ENCODE peak calls at places on chromosome 21, in seven cellular contexts. One of them, this sample, is unnamed.

GRCh38 chr21:26389971-26390641 is 183.0 kb downstream of the CYYR1 start:
- DNase-seq in prostate gland: peak
- DNase-seq in SK-N-DZ: no peak
- DNase-seq in hepatocyte: no peak
- DNase-seq in fibroblast of the conjunctiva: no peak
- DNase-seq in stimulated activated CD8-positive, alpha-beta memory T cell treated with anti-CD3 and anti-CD28 coated beads, Interleukin-12 subunit alpha, Interleukin-12 subunit beta, amount 100 ng/mL, for 4 hours: no peak
- DNase-seq in activated T-cell treated with anti-CD3 and anti-CD28 coated beads for 4 hours: no peak
- DNase-seq in this sample: peak

GRCh38 chr21:31232344-31232743 is 111.7 kb downstream of the TIAM1 start:
- DNase-seq in prostate gland: no peak
- DNase-seq in SK-N-DZ: no peak
- DNase-seq in hepatocyte: no peak
- DNase-seq in fibroblast of the conjunctiva: no peak
- DNase-seq in stimulated activated CD8-positive, alpha-beta memory T cell treated with anti-CD3 and anti-CD28 coated beads, Interleukin-12 subunit alpha, Interleukin-12 subunit beta, amount 100 ng/mL, for 4 hours: no peak
- DNase-seq in activated T-cell treated with anti-CD3 and anti-CD28 coated beads for 4 hours: no peak
- DNase-seq in this sample: no peak

GRCh38 chr21:29654203-29654602 is 285.6 kb downstream of the GRIK1 start:
- DNase-seq in prostate gland: no peak
- DNase-seq in SK-N-DZ: no peak
- DNase-seq in hepatocyte: no peak
- DNase-seq in fibroblast of the conjunctiva: no peak
- DNase-seq in stimulated activated CD8-positive, alpha-beta memory T cell treated with anti-CD3 and anti-CD28 coated beads, Interleukin-12 subunit alpha, Interleukin-12 subunit beta, amount 100 ng/mL, for 4 hours: no peak
- DNase-seq in activated T-cell treated with anti-CD3 and anti-CD28 coated beads for 4 hours: no peak
- DNase-seq in this sample: no peak

GRCh38 chr21:46153259-46154154 is 1.9 kb downstream of the FTCD start:
- DNase-seq in prostate gland: peak
- DNase-seq in SK-N-DZ: no peak
- DNase-seq in hepatocyte: peak
- DNase-seq in fibroblast of the conjunctiva: no peak
- DNase-seq in stimulated activated CD8-positive, alpha-beta memory T cell treated with anti-CD3 and anti-CD28 coated beads, Interleukin-12 subunit alpha, Interleukin-12 subunit beta, amount 100 ng/mL, for 4 hours: no peak
- DNase-seq in activated T-cell treated with anti-CD3 and anti-CD28 coated beads for 4 hours: peak
- DNase-seq in this sample: no peak

GRCh38 chr21:23936224-23936623 is 1671.1 kb downstream of the MRPL39 start:
- DNase-seq in prostate gland: no peak
- DNase-seq in SK-N-DZ: peak
- DNase-seq in hepatocyte: peak
- DNase-seq in fibroblast of the conjunctiva: peak
- DNase-seq in stimulated activated CD8-positive, alpha-beta memory T cell treated with anti-CD3 and anti-CD28 coated beads, Interleukin-12 subunit alpha, Interleukin-12 subunit beta, amount 100 ng/mL, for 4 hours: no peak
- DNase-seq in activated T-cell treated with anti-CD3 and anti-CD28 coated beads for 4 hours: no peak
- DNase-seq in this sample: peak

GRCh38 chr21:44940116-44940631 is 345 bp downstream of the SLX9 start:
- DNase-seq in prostate gland: no peak
- DNase-seq in SK-N-DZ: no peak
- DNase-seq in hepatocyte: no peak
- DNase-seq in fibroblast of the conjunctiva: no peak
- DNase-seq in stimulated activated CD8-positive, alpha-beta memory T cell treated with anti-CD3 and anti-CD28 coated beads, Interleukin-12 subunit alpha, Interleukin-12 subunit beta, amount 100 ng/mL, for 4 hours: no peak
- DNase-seq in activated T-cell treated with anti-CD3 and anti-CD28 coated beads for 4 hours: no peak
- DNase-seq in this sample: no peak

GRCh38 chr21:45013271-45013841 is 61.0 kb upstream of the ADARB1 start:
- DNase-seq in prostate gland: no peak
- DNase-seq in SK-N-DZ: no peak
- DNase-seq in hepatocyte: peak
- DNase-seq in fibroblast of the conjunctiva: no peak
- DNase-seq in stimulated activated CD8-positive, alpha-beta memory T cell treated with anti-CD3 and anti-CD28 coated beads, Interleukin-12 subunit alpha, Interleukin-12 subunit beta, amount 100 ng/mL, for 4 hours: no peak
- DNase-seq in activated T-cell treated with anti-CD3 and anti-CD28 coated beads for 4 hours: no peak
- DNase-seq in this sample: no peak

GRCh38 chr21:46220275-46220810 is 8.2 kb downstream of the LSS start:
- DNase-seq in prostate gland: no peak
- DNase-seq in SK-N-DZ: no peak
- DNase-seq in hepatocyte: no peak
- DNase-seq in fibroblast of the conjunctiva: no peak
- DNase-seq in stimulated activated CD8-positive, alpha-beta memory T cell treated with anti-CD3 and anti-CD28 coated beads, Interleukin-12 subunit alpha, Interleukin-12 subunit beta, amount 100 ng/mL, for 4 hours: no peak
- DNase-seq in activated T-cell treated with anti-CD3 and anti-CD28 coated beads for 4 hours: no peak
- DNase-seq in this sample: no peak

GRCh38 chr21:29938968-29939858 is 583 bp downstream of the GRIK1 start:
- DNase-seq in prostate gland: no peak
- DNase-seq in SK-N-DZ: peak
- DNase-seq in hepatocyte: peak
- DNase-seq in fibroblast of the conjunctiva: no peak
- DNase-seq in stimulated activated CD8-positive, alpha-beta memory T cell treated with anti-CD3 and anti-CD28 coated beads, Interleukin-12 subunit alpha, Interleukin-12 subunit beta, amount 100 ng/mL, for 4 hours: no peak
- DNase-seq in activated T-cell treated with anti-CD3 and anti-CD28 coated beads for 4 hours: no peak
- DNase-seq in this sample: no peak

GRCh38 chr21:16087523-16087922 is 357.7 kb downstream of the USP25 start:
- DNase-seq in prostate gland: no peak
- DNase-seq in SK-N-DZ: no peak
- DNase-seq in hepatocyte: no peak
- DNase-seq in fibroblast of the conjunctiva: no peak
- DNase-seq in stimulated activated CD8-positive, alpha-beta memory T cell treated with anti-CD3 and anti-CD28 coated beads, Interleukin-12 subunit alpha, Interleukin-12 subunit beta, amount 100 ng/mL, for 4 hours: no peak
- DNase-seq in activated T-cell treated with anti-CD3 and anti-CD28 coated beads for 4 hours: no peak
- DNase-seq in this sample: no peak

GRCh38 chr21:27206368-27206982 is 239.6 kb upstream of the ADAMTS5 start:
- DNase-seq in prostate gland: no peak
- DNase-seq in SK-N-DZ: no peak
- DNase-seq in hepatocyte: no peak
- DNase-seq in fibroblast of the conjunctiva: no peak
- DNase-seq in stimulated activated CD8-positive, alpha-beta memory T cell treated with anti-CD3 and anti-CD28 coated beads, Interleukin-12 subunit alpha, Interleukin-12 subunit beta, amount 100 ng/mL, for 4 hours: no peak
- DNase-seq in activated T-cell treated with anti-CD3 and anti-CD28 coated beads for 4 hours: no peak
- DNase-seq in this sample: no peak

GRCh38 chr21:26777166-26777565 is 68.0 kb downstream of the ADAMTS1 start:
- DNase-seq in prostate gland: no peak
- DNase-seq in SK-N-DZ: no peak
- DNase-seq in hepatocyte: no peak
- DNase-seq in fibroblast of the conjunctiva: no peak
- DNase-seq in stimulated activated CD8-positive, alpha-beta memory T cell treated with anti-CD3 and anti-CD28 coated beads, Interleukin-12 subunit alpha, Interleukin-12 subunit beta, amount 100 ng/mL, for 4 hours: no peak
- DNase-seq in activated T-cell treated with anti-CD3 and anti-CD28 coated beads for 4 hours: no peak
- DNase-seq in this sample: no peak

GRCh38 chr21:34705032-34705431 is 36.2 kb downstream of the CLIC6 start:
- DNase-seq in prostate gland: peak
- DNase-seq in SK-N-DZ: no peak
- DNase-seq in hepatocyte: no peak
- DNase-seq in fibroblast of the conjunctiva: no peak
- DNase-seq in stimulated activated CD8-positive, alpha-beta memory T cell treated with anti-CD3 and anti-CD28 coated beads, Interleukin-12 subunit alpha, Interleukin-12 subunit beta, amount 100 ng/mL, for 4 hours: no peak
- DNase-seq in activated T-cell treated with anti-CD3 and anti-CD28 coated beads for 4 hours: no peak
- DNase-seq in this sample: no peak

GRCh38 chr21:36693144-36694040 is 5.5 kb upstream of the SIM2 start:
- DNase-seq in prostate gland: no peak
- DNase-seq in SK-N-DZ: no peak
- DNase-seq in hepatocyte: no peak
- DNase-seq in fibroblast of the conjunctiva: no peak
- DNase-seq in stimulated activated CD8-positive, alpha-beta memory T cell treated with anti-CD3 and anti-CD28 coated beads, Interleukin-12 subunit alpha, Interleukin-12 subunit beta, amount 100 ng/mL, for 4 hours: no peak
- DNase-seq in activated T-cell treated with anti-CD3 and anti-CD28 coated beads for 4 hours: no peak
- DNase-seq in this sample: no peak

GRCh38 chr21:45209046-45209445 is 78.6 kb downstream of the POFUT2 start:
- DNase-seq in prostate gland: no peak
- DNase-seq in SK-N-DZ: no peak
- DNase-seq in hepatocyte: no peak
- DNase-seq in fibroblast of the conjunctiva: peak
- DNase-seq in stimulated activated CD8-positive, alpha-beta memory T cell treated with anti-CD3 and anti-CD28 coated beads, Interleukin-12 subunit alpha, Interleukin-12 subunit beta, amount 100 ng/mL, for 4 hours: no peak
- DNase-seq in activated T-cell treated with anti-CD3 and anti-CD28 coated beads for 4 hours: no peak
- DNase-seq in this sample: peak

GRCh38 chr21:36297938-36298572 is 21.9 kb upstream of the MORC3 start:
- DNase-seq in prostate gland: peak
- DNase-seq in SK-N-DZ: no peak
- DNase-seq in hepatocyte: peak
- DNase-seq in fibroblast of the conjunctiva: no peak
- DNase-seq in stimulated activated CD8-positive, alpha-beta memory T cell treated with anti-CD3 and anti-CD28 coated beads, Interleukin-12 subunit alpha, Interleukin-12 subunit beta, amount 100 ng/mL, for 4 hours: peak
- DNase-seq in activated T-cell treated with anti-CD3 and anti-CD28 coated beads for 4 hours: peak
- DNase-seq in this sample: no peak

GRCh38 chr21:40254540-40255455 is 387.6 kb downstream of the PCP4 start:
- DNase-seq in prostate gland: peak
- DNase-seq in SK-N-DZ: peak
- DNase-seq in hepatocyte: peak
- DNase-seq in fibroblast of the conjunctiva: no peak
- DNase-seq in stimulated activated CD8-positive, alpha-beta memory T cell treated with anti-CD3 and anti-CD28 coated beads, Interleukin-12 subunit alpha, Interleukin-12 subunit beta, amount 100 ng/mL, for 4 hours: no peak
- DNase-seq in activated T-cell treated with anti-CD3 and anti-CD28 coated beads for 4 hours: no peak
- DNase-seq in this sample: peak

GRCh38 chr21:32698286-32698685 is 29.5 kb downstream of the SYNJ1 start:
- DNase-seq in prostate gland: no peak
- DNase-seq in SK-N-DZ: no peak
- DNase-seq in hepatocyte: no peak
- DNase-seq in fibroblast of the conjunctiva: no peak
- DNase-seq in stimulated activated CD8-positive, alpha-beta memory T cell treated with anti-CD3 and anti-CD28 coated beads, Interleukin-12 subunit alpha, Interleukin-12 subunit beta, amount 100 ng/mL, for 4 hours: no peak
- DNase-seq in activated T-cell treated with anti-CD3 and anti-CD28 coated beads for 4 hours: no peak
- DNase-seq in this sample: no peak

GRCh38 chr21:44427241-44428120 is 27.8 kb upstream of the LRRC3 start:
- DNase-seq in prostate gland: no peak
- DNase-seq in SK-N-DZ: no peak
- DNase-seq in hepatocyte: no peak
- DNase-seq in fibroblast of the conjunctiva: no peak
- DNase-seq in stimulated activated CD8-positive, alpha-beta memory T cell treated with anti-CD3 and anti-CD28 coated beads, Interleukin-12 subunit alpha, Interleukin-12 subunit beta, amount 100 ng/mL, for 4 hours: no peak
- DNase-seq in activated T-cell treated with anti-CD3 and anti-CD28 coated beads for 4 hours: no peak
- DNase-seq in this sample: no peak

GRCh38 chr21:39153373-39153772 is 29.9 kb downstream of the PSMG1 start:
- DNase-seq in prostate gland: no peak
- DNase-seq in SK-N-DZ: no peak
- DNase-seq in hepatocyte: no peak
- DNase-seq in fibroblast of the conjunctiva: no peak
- DNase-seq in stimulated activated CD8-positive, alpha-beta memory T cell treated with anti-CD3 and anti-CD28 coated beads, Interleukin-12 subunit alpha, Interleukin-12 subunit beta, amount 100 ng/mL, for 4 hours: no peak
- DNase-seq in activated T-cell treated with anti-CD3 and anti-CD28 coated beads for 4 hours: no peak
- DNase-seq in this sample: no peak

GRCh38 chr21:31234936-31235335 is 109.1 kb downstream of the TIAM1 start:
- DNase-seq in prostate gland: no peak
- DNase-seq in SK-N-DZ: no peak
- DNase-seq in hepatocyte: no peak
- DNase-seq in fibroblast of the conjunctiva: no peak
- DNase-seq in stimulated activated CD8-positive, alpha-beta memory T cell treated with anti-CD3 and anti-CD28 coated beads, Interleukin-12 subunit alpha, Interleukin-12 subunit beta, amount 100 ng/mL, for 4 hours: no peak
- DNase-seq in activated T-cell treated with anti-CD3 and anti-CD28 coated beads for 4 hours: no peak
- DNase-seq in this sample: no peak

GRCh38 chr21:27248791-27249190 is 281.9 kb upstream of the ADAMTS5 start:
- DNase-seq in prostate gland: no peak
- DNase-seq in SK-N-DZ: no peak
- DNase-seq in hepatocyte: no peak
- DNase-seq in fibroblast of the conjunctiva: no peak
- DNase-seq in stimulated activated CD8-positive, alpha-beta memory T cell treated with anti-CD3 and anti-CD28 coated beads, Interleukin-12 subunit alpha, Interleukin-12 subunit beta, amount 100 ng/mL, for 4 hours: no peak
- DNase-seq in activated T-cell treated with anti-CD3 and anti-CD28 coated beads for 4 hours: no peak
- DNase-seq in this sample: no peak

GRCh38 chr21:41289431-41289830 is 27.2 kb upstream of the FAM3B start:
- DNase-seq in prostate gland: no peak
- DNase-seq in SK-N-DZ: no peak
- DNase-seq in hepatocyte: peak
- DNase-seq in fibroblast of the conjunctiva: no peak
- DNase-seq in stimulated activated CD8-positive, alpha-beta memory T cell treated with anti-CD3 and anti-CD28 coated beads, Interleukin-12 subunit alpha, Interleukin-12 subunit beta, amount 100 ng/mL, for 4 hours: no peak
- DNase-seq in activated T-cell treated with anti-CD3 and anti-CD28 coated beads for 4 hours: no peak
- DNase-seq in this sample: no peak

GRCh38 chr21:25329227-25329626 is 278.1 kb downstream of the MRPL39 start:
- DNase-seq in prostate gland: no peak
- DNase-seq in SK-N-DZ: no peak
- DNase-seq in hepatocyte: no peak
- DNase-seq in fibroblast of the conjunctiva: peak
- DNase-seq in stimulated activated CD8-positive, alpha-beta memory T cell treated with anti-CD3 and anti-CD28 coated beads, Interleukin-12 subunit alpha, Interleukin-12 subunit beta, amount 100 ng/mL, for 4 hours: no peak
- DNase-seq in activated T-cell treated with anti-CD3 and anti-CD28 coated beads for 4 hours: no peak
- DNase-seq in this sample: no peak

GRCh38 chr21:45894891-45895777 is 86.4 kb upstream of the COL6A1 start:
- DNase-seq in prostate gland: no peak
- DNase-seq in SK-N-DZ: no peak
- DNase-seq in hepatocyte: no peak
- DNase-seq in fibroblast of the conjunctiva: no peak
- DNase-seq in stimulated activated CD8-positive, alpha-beta memory T cell treated with anti-CD3 and anti-CD28 coated beads, Interleukin-12 subunit alpha, Interleukin-12 subunit beta, amount 100 ng/mL, for 4 hours: no peak
- DNase-seq in activated T-cell treated with anti-CD3 and anti-CD28 coated beads for 4 hours: no peak
- DNase-seq in this sample: no peak

GRCh38 chr21:36385909-36386642 is 884 bp downstream of the CHAF1B start:
- DNase-seq in prostate gland: no peak
- DNase-seq in SK-N-DZ: no peak
- DNase-seq in hepatocyte: no peak
- DNase-seq in fibroblast of the conjunctiva: no peak
- DNase-seq in stimulated activated CD8-positive, alpha-beta memory T cell treated with anti-CD3 and anti-CD28 coated beads, Interleukin-12 subunit alpha, Interleukin-12 subunit beta, amount 100 ng/mL, for 4 hours: no peak
- DNase-seq in activated T-cell treated with anti-CD3 and anti-CD28 coated beads for 4 hours: no peak
- DNase-seq in this sample: no peak

GRCh38 chr21:40668535-40669275 is 178.3 kb downstream of the DSCAM start:
- DNase-seq in prostate gland: no peak
- DNase-seq in SK-N-DZ: no peak
- DNase-seq in hepatocyte: no peak
- DNase-seq in fibroblast of the conjunctiva: no peak
- DNase-seq in stimulated activated CD8-positive, alpha-beta memory T cell treated with anti-CD3 and anti-CD28 coated beads, Interleukin-12 subunit alpha, Interleukin-12 subunit beta, amount 100 ng/mL, for 4 hours: no peak
- DNase-seq in activated T-cell treated with anti-CD3 and anti-CD28 coated beads for 4 hours: no peak
- DNase-seq in this sample: no peak

GRCh38 chr21:31552826-31553225 is 106.7 kb upstream of the SOD1 start:
- DNase-seq in prostate gland: no peak
- DNase-seq in SK-N-DZ: no peak
- DNase-seq in hepatocyte: no peak
- DNase-seq in fibroblast of the conjunctiva: no peak
- DNase-seq in stimulated activated CD8-positive, alpha-beta memory T cell treated with anti-CD3 and anti-CD28 coated beads, Interleukin-12 subunit alpha, Interleukin-12 subunit beta, amount 100 ng/mL, for 4 hours: no peak
- DNase-seq in activated T-cell treated with anti-CD3 and anti-CD28 coated beads for 4 hours: no peak
- DNase-seq in this sample: no peak

GRCh38 chr21:29423051-29423450 is 124.3 kb downstream of the BACH1 start:
- DNase-seq in prostate gland: no peak
- DNase-seq in SK-N-DZ: no peak
- DNase-seq in hepatocyte: peak
- DNase-seq in fibroblast of the conjunctiva: no peak
- DNase-seq in stimulated activated CD8-positive, alpha-beta memory T cell treated with anti-CD3 and anti-CD28 coated beads, Interleukin-12 subunit alpha, Interleukin-12 subunit beta, amount 100 ng/mL, for 4 hours: no peak
- DNase-seq in activated T-cell treated with anti-CD3 and anti-CD28 coated beads for 4 hours: no peak
- DNase-seq in this sample: no peak

GRCh38 chr21:28247454-28248020 is 745.1 kb downstream of the LTN1 start:
- DNase-seq in prostate gland: no peak
- DNase-seq in SK-N-DZ: no peak
- DNase-seq in hepatocyte: no peak
- DNase-seq in fibroblast of the conjunctiva: no peak
- DNase-seq in stimulated activated CD8-positive, alpha-beta memory T cell treated with anti-CD3 and anti-CD28 coated beads, Interleukin-12 subunit alpha, Interleukin-12 subunit beta, amount 100 ng/mL, for 4 hours: no peak
- DNase-seq in activated T-cell treated with anti-CD3 and anti-CD28 coated beads for 4 hours: no peak
- DNase-seq in this sample: no peak

GRCh38 chr21:40425981-40426380 is 421.0 kb downstream of the DSCAM start:
- DNase-seq in prostate gland: no peak
- DNase-seq in SK-N-DZ: no peak
- DNase-seq in hepatocyte: no peak
- DNase-seq in fibroblast of the conjunctiva: no peak
- DNase-seq in stimulated activated CD8-positive, alpha-beta memory T cell treated with anti-CD3 and anti-CD28 coated beads, Interleukin-12 subunit alpha, Interleukin-12 subunit beta, amount 100 ng/mL, for 4 hours: no peak
- DNase-seq in activated T-cell treated with anti-CD3 and anti-CD28 coated beads for 4 hours: no peak
- DNase-seq in this sample: no peak

This sample was measured in amniotic stem cell.